ENCODE peak calls at places on chromosomes 2 and 18, in four cellular contexts. One of them, this sample, is unnamed.
A peak's percentile ranks its signal among the peaks of the same experiment; 100 is the strongest.

GRCh38 chr18:32380559-32380958 is 90.1 kb downstream of the GAREM1 start:
- DNase-seq in GM12891: no peak
- DNase-seq in GM12878: no peak
- DNase-seq in K562: no peak
- DNase-seq in this sample: no peak

GRCh38 chr2:72538486-72538885 is 287.3 kb downstream of the EXOC6B start:
- DNase-seq in GM12891: no peak
- DNase-seq in GM12878: no peak
- DNase-seq in K562: no peak
- DNase-seq in this sample: no peak

GRCh38 chr2:227460079-227460485 is 11.9 kb upstream of the AGFG1 start:
- DNase-seq in GM12891: no peak
- DNase-seq in K562: peak; percentile 53
- DNase-seq in GM12878: no peak
- DNase-seq in this sample: peak; percentile 14

GRCh38 chr2:239476757-239477565 is 76.1 kb upstream of the HDAC4 start:
- DNase-seq in GM12878: no peak
- DNase-seq in GM12891: no peak
- DNase-seq in K562: no peak
- DNase-seq in this sample: no peak

GRCh38 chr2:239609162-239609561 is 208.3 kb upstream of the HDAC4 start:
- DNase-seq in K562: no peak
- DNase-seq in GM12891: no peak
- DNase-seq in GM12878: no peak
- DNase-seq in this sample: no peak

GRCh38 chr2:241049739-241050623 is 51.6 kb downstream of the SNED1 start:
- DNase-seq in GM12891: no peak
- DNase-seq in K562: peak; percentile 44
- DNase-seq in GM12878: no peak
- DNase-seq in this sample: no peak

GRCh38 chr2:27379840-27380625 is 501 bp downstream of the ZNF513 start:
- DNase-seq in GM12891: no peak
- DNase-seq in K562: peak; percentile 38
- DNase-seq in GM12878: no peak
- DNase-seq in this sample: peak; percentile 69

GRCh38 chr18:79900610-79901570 is 50.6 kb downstream of the SLC66A2 start:
- DNase-seq in K562: no peak
- DNase-seq in GM12891: peak; percentile 12
- DNase-seq in GM12878: no peak
- DNase-seq in this sample: no peak

GRCh38 chr2:190365499-190366204 is 22.3 kb downstream of the INPP1 start:
- DNase-seq in GM12891: no peak
- DNase-seq in K562: no peak
- DNase-seq in GM12878: no peak
- DNase-seq in this sample: no peak

GRCh38 chr2:73035899-73036778 is 35.4 kb downstream of the SFXN5 start:
- DNase-seq in GM12891: no peak
- DNase-seq in K562: peak; percentile 28
- DNase-seq in GM12878: no peak
- DNase-seq in this sample: peak; percentile 58

DNA sequence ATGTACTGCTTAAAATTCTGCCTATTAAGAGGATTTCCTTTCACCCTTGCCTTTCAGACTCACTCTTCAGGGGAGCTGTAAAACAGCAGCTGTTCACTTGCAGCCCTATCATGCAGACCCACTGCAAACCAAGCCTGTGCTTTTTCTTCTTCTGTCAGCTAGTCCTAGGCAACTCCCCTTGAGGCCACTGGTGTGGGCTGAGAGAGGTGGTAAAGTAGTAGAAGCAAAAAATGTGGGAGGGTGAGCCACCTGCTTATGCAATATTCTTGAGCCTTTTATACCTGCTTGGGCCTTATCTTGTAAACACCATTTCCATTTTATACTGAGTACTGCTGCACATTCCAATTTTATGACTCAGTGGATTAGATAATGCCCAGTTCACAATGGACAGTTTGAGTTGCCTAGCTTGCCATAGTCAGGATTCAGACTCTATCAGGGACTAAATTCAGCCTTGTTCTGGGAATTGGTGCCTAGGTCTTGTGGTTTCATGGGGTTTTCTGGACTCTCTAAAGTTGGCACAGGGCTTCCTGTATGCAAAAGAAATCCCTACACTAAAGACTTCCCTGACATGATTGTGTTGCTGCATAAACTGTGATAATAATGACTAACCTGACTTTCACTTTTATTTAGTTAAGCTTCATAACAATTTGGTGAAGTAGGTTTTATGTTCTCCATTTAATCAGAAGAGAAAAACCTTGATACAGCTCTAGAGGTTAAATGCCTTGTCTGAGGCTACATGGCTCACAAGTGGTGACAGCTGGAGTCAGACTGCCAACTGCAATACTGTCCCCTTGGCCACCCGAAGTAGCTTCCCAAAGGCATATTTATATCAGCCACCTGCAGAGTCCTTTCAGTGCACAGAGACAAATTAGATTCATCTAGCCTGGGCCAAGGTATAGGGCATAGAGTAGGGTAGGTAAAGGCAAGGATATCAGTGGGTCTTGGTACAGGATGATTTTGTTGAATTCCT is 47.4 kb upstream of the KDM3A start:
- DNase-seq in K562: no peak
- DNase-seq in GM12878: no peak
- DNase-seq in GM12891: no peak
- DNase-seq in this sample: no peak
- TF ChIP-seq SPI1 in K562: no peak
- TF ChIP-seq SPI1 in GM12878: no peak
- TF ChIP-seq SPI1 in GM12891: no peak
- TF ChIP-seq SPI1 in this sample: no peak

DNA sequence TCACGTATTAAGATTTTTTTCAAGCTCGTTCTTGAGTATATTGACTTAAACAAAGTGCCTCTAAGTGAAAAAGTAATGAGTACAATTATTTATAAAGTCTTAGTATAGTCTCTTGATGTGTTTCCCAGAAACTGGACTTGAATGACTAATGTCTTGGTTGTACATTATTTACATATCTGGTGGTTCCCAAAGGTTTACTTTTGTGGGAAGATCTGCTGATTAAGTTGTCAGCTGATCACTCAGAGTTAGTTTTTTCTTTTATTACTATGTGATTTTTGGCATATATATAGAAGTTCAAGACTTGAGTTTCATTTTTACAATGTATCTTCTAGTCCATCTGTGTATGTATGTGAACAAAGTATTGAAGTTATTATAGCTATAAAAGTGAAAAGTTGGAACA is 29.5 kb downstream of the RNF144A start:
- DNase-seq in GM12891: no peak
- DNase-seq in K562: no peak
- DNase-seq in GM12878: no peak
- DNase-seq in this sample: no peak
- TF ChIP-seq POLR2AphosphoS5 in GM12891: no peak
- TF ChIP-seq POLR2AphosphoS5 in K562: no peak
- TF ChIP-seq POLR2AphosphoS5 in GM12878: no peak
- TF ChIP-seq POLR2AphosphoS5 in this sample: no peak

DNA sequence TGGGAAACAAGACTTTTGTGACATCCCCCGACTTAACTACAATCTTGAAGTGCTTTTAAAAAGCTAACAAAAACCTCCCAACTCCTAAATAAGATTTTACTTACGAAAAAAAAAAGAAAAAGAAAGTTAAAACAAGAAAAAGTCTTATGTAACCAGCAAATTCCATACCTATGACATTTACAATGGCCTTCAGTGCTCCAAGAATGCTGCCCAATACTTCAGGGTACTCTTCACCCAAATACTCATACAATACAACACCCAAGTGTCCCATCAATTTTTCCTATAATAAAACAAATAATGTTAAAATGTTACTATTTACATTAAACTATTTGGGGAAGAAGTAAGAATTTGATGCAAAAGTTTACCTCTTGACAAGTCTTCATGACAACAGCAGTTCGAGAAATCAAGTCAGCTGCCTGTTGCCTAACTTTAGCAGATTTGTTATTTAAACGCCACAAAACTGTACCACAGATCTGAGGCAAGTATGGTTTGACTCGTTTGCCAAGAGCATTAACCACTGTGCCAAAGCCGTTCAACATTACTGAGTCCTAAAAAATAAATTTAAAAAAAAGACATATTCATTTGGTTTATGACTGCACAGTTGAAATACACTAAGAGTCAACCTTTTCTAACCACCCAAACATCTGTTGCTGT is 34.8 kb downstream of the SF3B1 start:
- DNase-seq in K562: no peak
- DNase-seq in GM12891: no peak
- DNase-seq in GM12878: no peak
- DNase-seq in this sample: no peak
- TF ChIP-seq SPI1 in K562: no peak
- TF ChIP-seq SPI1 in GM12891: no peak
- TF ChIP-seq SPI1 in GM12878: no peak
- TF ChIP-seq SPI1 in this sample: no peak

DNA sequence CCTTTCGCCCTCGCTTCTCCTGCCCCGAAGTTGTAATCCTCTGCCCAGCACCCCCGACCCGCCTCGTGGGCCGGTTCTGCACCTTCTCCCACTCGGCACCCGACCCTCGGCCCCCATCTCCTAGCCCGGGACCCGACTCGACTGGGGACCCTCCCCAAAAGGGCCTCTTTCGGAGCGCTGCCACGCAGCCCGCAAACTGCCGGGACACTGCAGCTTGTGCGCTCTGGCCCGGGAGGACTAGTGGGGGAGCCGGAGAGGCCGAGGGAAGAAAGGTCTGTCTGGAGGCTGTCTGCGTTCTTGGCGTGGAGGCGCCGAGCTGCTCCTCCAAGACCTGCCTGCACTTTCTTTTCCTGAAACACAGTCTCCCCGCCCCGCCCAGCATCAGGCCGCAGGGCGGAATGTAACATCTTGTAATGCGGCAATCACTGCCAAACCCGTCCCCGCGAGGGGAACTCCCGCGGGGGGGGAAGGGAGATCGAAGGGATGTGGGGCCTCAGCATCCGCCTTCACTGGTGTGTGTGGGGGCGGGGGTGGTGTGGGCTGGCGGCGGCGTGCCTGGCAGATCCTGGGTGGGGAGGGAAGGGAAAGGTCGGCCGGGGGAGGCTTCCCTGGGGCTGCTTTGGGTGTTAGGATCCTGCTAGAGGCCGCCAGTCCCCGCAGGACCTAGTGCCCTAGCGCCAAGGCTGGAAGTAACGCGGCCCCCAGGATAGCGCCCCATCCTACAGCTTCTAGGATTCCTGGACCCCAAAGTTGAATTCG is 7.4 kb downstream of the DLX2 start:
- DNase-seq in GM12891: no peak
- DNase-seq in GM12878: no peak
- DNase-seq in K562: no peak
- DNase-seq in this sample: no peak
- TF ChIP-seq POLR2AphosphoS5 in GM12891: no peak
- TF ChIP-seq POLR2AphosphoS5 in GM12878: no peak
- TF ChIP-seq POLR2AphosphoS5 in K562: no peak
- TF ChIP-seq POLR2AphosphoS5 in this sample: no peak